ENCODE peak calls at places on chromosomes 13 and 19, in ten cellular contexts. One of them, this sample, is unnamed.

GRCh38 chr19:13864223-13864512 is 12.8 kb upstream of the NANOS3 start:
- DNase-seq in EL: no peak
- DNase-seq in activated B cell treated with CpG ODN at 0.5 μM for 24 hours: no peak
- DNase-seq in naive thymus-derived CD4-positive, alpha-beta T cell: no peak
- DNase-seq in NCI-H1417: peak; percentile 62
- DNase-seq in NAMALWA: no peak
- DNase-seq in fibroblast of gingiva: no peak
- DNase-seq in activated CD4-positive, alpha-beta T cell treated with anti-CD3 and anti-CD28 coated beads, Interleukin-2, amount 50 U/mL, for 24 hours: no peak
- DNase-seq in hypothalamus: no peak
- DNase-seq in naive thymus-derived CD8-positive, alpha-beta T cell: no peak
- DNase-seq in this sample: no peak

GRCh38 chr19:1566392-1567115 is 1.6 kb downstream of the MEX3D start:
- DNase-seq in EL: peak; percentile 86
- DNase-seq in activated B cell treated with CpG ODN at 0.5 μM for 24 hours: no peak
- DNase-seq in naive thymus-derived CD4-positive, alpha-beta T cell: no peak
- DNase-seq in NCI-H1417: peak; percentile 90
- DNase-seq in NAMALWA: no peak
- DNase-seq in fibroblast of gingiva: peak; percentile 81
- DNase-seq in activated CD4-positive, alpha-beta T cell treated with anti-CD3 and anti-CD28 coated beads, Interleukin-2, amount 50 U/mL, for 24 hours: no peak
- DNase-seq in hypothalamus: peak; percentile 80
- DNase-seq in naive thymus-derived CD8-positive, alpha-beta T cell: no peak
- DNase-seq in this sample: peak; percentile 76

GRCh38 chr13:94435604-94436226 is 43.8 kb downstream of the DCT start:
- DNase-seq in EL: peak; percentile 45
- DNase-seq in activated B cell treated with CpG ODN at 0.5 μM for 24 hours: no peak
- DNase-seq in naive thymus-derived CD4-positive, alpha-beta T cell: peak; percentile 18
- DNase-seq in NCI-H1417: peak; percentile 90
- DNase-seq in NAMALWA: peak; percentile 86
- DNase-seq in fibroblast of gingiva: peak; percentile 43
- DNase-seq in activated CD4-positive, alpha-beta T cell treated with anti-CD3 and anti-CD28 coated beads, Interleukin-2, amount 50 U/mL, for 24 hours: no peak
- DNase-seq in hypothalamus: no peak
- DNase-seq in naive thymus-derived CD8-positive, alpha-beta T cell: no peak
- DNase-seq in this sample: peak; percentile 34

GRCh38 chr13:44768775-44769578 is 192.8 kb upstream of the TSC22D1 start:
- DNase-seq in EL: no peak
- DNase-seq in activated B cell treated with CpG ODN at 0.5 μM for 24 hours: no peak
- DNase-seq in naive thymus-derived CD4-positive, alpha-beta T cell: no peak
- DNase-seq in NCI-H1417: no peak
- DNase-seq in NAMALWA: no peak
- DNase-seq in fibroblast of gingiva: peak; percentile 14
- DNase-seq in activated CD4-positive, alpha-beta T cell treated with anti-CD3 and anti-CD28 coated beads, Interleukin-2, amount 50 U/mL, for 24 hours: no peak
- DNase-seq in hypothalamus: no peak
- DNase-seq in naive thymus-derived CD8-positive, alpha-beta T cell: no peak
- DNase-seq in this sample: no peak

GRCh38 chr13:112576191-112576590 is 11.8 kb downstream of the TUBGCP3 start:
- DNase-seq in EL: no peak
- DNase-seq in activated B cell treated with CpG ODN at 0.5 μM for 24 hours: no peak
- DNase-seq in naive thymus-derived CD4-positive, alpha-beta T cell: no peak
- DNase-seq in NCI-H1417: peak; percentile 52
- DNase-seq in NAMALWA: no peak
- DNase-seq in fibroblast of gingiva: no peak
- DNase-seq in activated CD4-positive, alpha-beta T cell treated with anti-CD3 and anti-CD28 coated beads, Interleukin-2, amount 50 U/mL, for 24 hours: no peak
- DNase-seq in hypothalamus: no peak
- DNase-seq in naive thymus-derived CD8-positive, alpha-beta T cell: no peak
- DNase-seq in this sample: no peak

GRCh38 chr13:94822356-94822755 is 110.0 kb upstream of the SOX21 start:
- DNase-seq in EL: no peak
- DNase-seq in activated B cell treated with CpG ODN at 0.5 μM for 24 hours: no peak
- DNase-seq in naive thymus-derived CD4-positive, alpha-beta T cell: no peak
- DNase-seq in NCI-H1417: peak; percentile 34
- DNase-seq in NAMALWA: no peak
- DNase-seq in fibroblast of gingiva: no peak
- DNase-seq in activated CD4-positive, alpha-beta T cell treated with anti-CD3 and anti-CD28 coated beads, Interleukin-2, amount 50 U/mL, for 24 hours: no peak
- DNase-seq in hypothalamus: no peak
- DNase-seq in naive thymus-derived CD8-positive, alpha-beta T cell: no peak
- DNase-seq in this sample: no peak

GRCh38 chr13:22874839-22875238 is 305.9 kb upstream of the SGCG start:
- DNase-seq in EL: no peak
- DNase-seq in activated B cell treated with CpG ODN at 0.5 μM for 24 hours: no peak
- DNase-seq in naive thymus-derived CD4-positive, alpha-beta T cell: no peak
- DNase-seq in NCI-H1417: no peak
- DNase-seq in NAMALWA: no peak
- DNase-seq in fibroblast of gingiva: no peak
- DNase-seq in activated CD4-positive, alpha-beta T cell treated with anti-CD3 and anti-CD28 coated beads, Interleukin-2, amount 50 U/mL, for 24 hours: no peak
- DNase-seq in hypothalamus: no peak
- DNase-seq in naive thymus-derived CD8-positive, alpha-beta T cell: no peak
- DNase-seq in this sample: no peak

GRCh38 chr19:16386619-16387240 is 62.1 kb downstream of the KLF2 start:
- DNase-seq in EL: peak; percentile 53
- DNase-seq in activated B cell treated with CpG ODN at 0.5 μM for 24 hours: no peak
- DNase-seq in naive thymus-derived CD4-positive, alpha-beta T cell: peak; percentile 61
- DNase-seq in NCI-H1417: peak; percentile 45
- DNase-seq in NAMALWA: peak; percentile 79
- DNase-seq in fibroblast of gingiva: peak; percentile 49
- DNase-seq in activated CD4-positive, alpha-beta T cell treated with anti-CD3 and anti-CD28 coated beads, Interleukin-2, amount 50 U/mL, for 24 hours: no peak
- DNase-seq in hypothalamus: no peak
- DNase-seq in naive thymus-derived CD8-positive, alpha-beta T cell: peak; percentile 46
- DNase-seq in this sample: peak; percentile 54

GRCh38 chr19:6691342-6691741 is 21.4 kb upstream of the TNFSF14 start:
- DNase-seq in EL: no peak
- DNase-seq in activated B cell treated with CpG ODN at 0.5 μM for 24 hours: no peak
- DNase-seq in naive thymus-derived CD4-positive, alpha-beta T cell: no peak
- DNase-seq in NCI-H1417: no peak
- DNase-seq in NAMALWA: no peak
- DNase-seq in fibroblast of gingiva: no peak
- DNase-seq in activated CD4-positive, alpha-beta T cell treated with anti-CD3 and anti-CD28 coated beads, Interleukin-2, amount 50 U/mL, for 24 hours: no peak
- DNase-seq in hypothalamus: no peak
- DNase-seq in naive thymus-derived CD8-positive, alpha-beta T cell: no peak
- DNase-seq in this sample: no peak

GRCh38 chr19:39299404-39299803 is 3.2 kb downstream of the IFNL1 start:
- DNase-seq in EL: no peak
- DNase-seq in activated B cell treated with CpG ODN at 0.5 μM for 24 hours: no peak
- DNase-seq in naive thymus-derived CD4-positive, alpha-beta T cell: no peak
- DNase-seq in NCI-H1417: no peak
- DNase-seq in NAMALWA: no peak
- DNase-seq in fibroblast of gingiva: no peak
- DNase-seq in activated CD4-positive, alpha-beta T cell treated with anti-CD3 and anti-CD28 coated beads, Interleukin-2, amount 50 U/mL, for 24 hours: no peak
- DNase-seq in hypothalamus: no peak
- DNase-seq in naive thymus-derived CD8-positive, alpha-beta T cell: no peak
- DNase-seq in this sample: no peak

GRCh38 chr19:53865918-53866696 is 1.6 kb upstream of the MYADM start:
- DNase-seq in EL: peak; percentile 68
- DNase-seq in activated B cell treated with CpG ODN at 0.5 μM for 24 hours: peak; percentile 67
- DNase-seq in naive thymus-derived CD4-positive, alpha-beta T cell: peak; percentile 59
- DNase-seq in NCI-H1417: no peak
- DNase-seq in NAMALWA: peak; percentile 69
- DNase-seq in fibroblast of gingiva: peak; percentile 82
- DNase-seq in activated CD4-positive, alpha-beta T cell treated with anti-CD3 and anti-CD28 coated beads, Interleukin-2, amount 50 U/mL, for 24 hours: no peak
- DNase-seq in hypothalamus: peak; percentile 54
- DNase-seq in naive thymus-derived CD8-positive, alpha-beta T cell: peak; percentile 44
- DNase-seq in this sample: peak; percentile 77

GRCh38 chr13:97266328-97266727 is 44.2 kb downstream of the MBNL2 start:
- DNase-seq in EL: no peak
- DNase-seq in activated B cell treated with CpG ODN at 0.5 μM for 24 hours: no peak
- DNase-seq in naive thymus-derived CD4-positive, alpha-beta T cell: no peak
- DNase-seq in NCI-H1417: peak; percentile 81
- DNase-seq in NAMALWA: no peak
- DNase-seq in fibroblast of gingiva: no peak
- DNase-seq in activated CD4-positive, alpha-beta T cell treated with anti-CD3 and anti-CD28 coated beads, Interleukin-2, amount 50 U/mL, for 24 hours: no peak
- DNase-seq in hypothalamus: no peak
- DNase-seq in naive thymus-derived CD8-positive, alpha-beta T cell: no peak
- DNase-seq in this sample: no peak